ENCODE peak calls at places on chromosomes 4 and X, in seven cellular contexts. I is WTC11; Q is nephron progenitor cell; H is naive thymus-derived CD8-positive, alpha-beta T cell; B is T-helper 2 cell; J is GM23248; D is ureter. X is an unnamed sample.

GRCh38 chr4:137572163-137572562 is 39.9 kb upstream of the PCDH18 start:
- DNase-seq in Q (no peak), I (no peak), J (no peak), B (no peak), H (no peak), D (no peak), X (no peak)

GRCh38 chr4:174222266-174222872 is 61.1 kb downstream of the FBXO8 start:
- DNase-seq in Q (no peak), D (no peak), H (no peak), J (peak; percentile 51), I (no peak), B (no peak), X (peak; percentile 66)

GRCh38 chr4:121034010-121034409 is 38.3 kb downstream of the NDNF start:
- DNase-seq in D (no peak), H (no peak), Q (no peak), B (no peak), J (peak; percentile 74), I (no peak), X (no peak)

GRCh38 chr4:2924765-2925301 is 38.4 kb downstream of the NOP14 start:
- DNase-seq in B (no peak), I (no peak), Q (no peak), D (no peak), J (no peak), H (no peak), X (no peak)

GRCh38 chr4:186105721-186106335 is 1.3 kb downstream of the FAM149A start:
- DNase-seq in J (no peak), I (no peak), B (no peak), H (no peak), Q (no peak), D (no peak), X (no peak)

GRCh38 chr4:106868381-106869035 is 167.6 kb downstream of the DKK2 start:
- DNase-seq in B (no peak), I (no peak), J (peak; percentile 46), Q (no peak), H (no peak), D (no peak), X (no peak)

GRCh38 chr4:107519057-107519456 is 201.0 kb downstream of the PAPSS1 start:
- DNase-seq in H (no peak), Q (peak; percentile 11), D (no peak), B (no peak), J (peak; percentile 50), I (peak; percentile 29), X (peak; percentile 67)

GRCh38 chrX:141220342-141221008 is 21.8 kb downstream of the SPANXC start:
- DNase-seq in D (no peak), H (no peak), B (no peak), I (no peak), Q (no peak), J (peak; percentile 70), X (no peak)

GRCh38 chrX:72100824-72101351 is 30.8 kb downstream of the RTL5 start:
- DNase-seq in D (no peak), J (peak; percentile 12), I (no peak), H (peak; percentile 54), B (peak; percentile 36), Q (no peak), X (no peak)

GRCh38 chr4:38131371-38132139 is 171.4 kb downstream of the PTTG2 start:
- DNase-seq in B (peak; percentile 73), H (peak; percentile 57), D (no peak), I (peak; percentile 58), Q (no peak), J (no peak), X (no peak)

GRCh38 chrX:103488332-103488731 is 31.0 kb downstream of the RAB40A start:
- DNase-seq in H (no peak), J (peak; percentile 46), Q (no peak), D (no peak), B (no peak), I (no peak), X (peak; percentile 48)

GRCh38 chrX:18707442-18708049 is at the start of gene PPEF1:
- DNase-seq in H (no peak), J (no peak), D (no peak), B (no peak), I (no peak), Q (no peak), X (no peak)

GRCh38 chrX:12237131-12237530 is 98.9 kb downstream of the FRMPD4 start:
- DNase-seq in I (no peak), B (no peak), Q (no peak), H (no peak), J (no peak), D (no peak), X (no peak)

GRCh38 chrX:150897371-150898319 is 823 bp downstream of the CD99L2 start:
- DNase-seq in D (peak; percentile 45), H (peak; percentile 24), B (peak; percentile 24), Q (peak; percentile 23), I (peak; percentile 47), J (peak; percentile 43), X (peak; percentile 74)

GRCh38 chr4:22514431-22514830 is 1.4 kb downstream of the ADGRA3 start:
- DNase-seq in B (no peak), H (no peak), D (no peak), I (no peak), J (peak; percentile 37), Q (no peak), X (no peak)

GRCh38 chr4:140581078-140581477 is 12.3 kb upstream of the UCP1 start:
- DNase-seq in I (no peak), H (no peak), J (peak; percentile 6), D (no peak), B (no peak), Q (no peak), X (no peak)

GRCh38 chr4:129446074-129446473 is 350.1 kb downstream of the C4orf33 start:
- DNase-seq in J (no peak), B (no peak), I (peak; percentile 11), H (no peak), D (no peak), Q (no peak), X (no peak)

GRCh38 chr4:45568694-45569093 is 555.2 kb downstream of the GABRG1 start:
- DNase-seq in H (no peak), I (no peak), D (no peak), Q (no peak), J (no peak), B (no peak), X (no peak)

GRCh38 chr4:42397256-42397634 is at the start of gene SHISA3:
- DNase-seq in I (peak; percentile 58), D (no peak), Q (no peak), B (no peak), J (peak; percentile 38), H (no peak), X (no peak)

GRCh38 chr4:169070071-169070894 is 60.2 kb upstream of the CBR4 start:
- DNase-seq in H (no peak), I (peak; percentile 54), Q (no peak), D (peak; percentile 78), B (no peak), J (peak; percentile 96), X (no peak)

GRCh38 chr4:154958621-154959358 is 177.7 kb downstream of the RBM46 start:
- DNase-seq in Q (no peak), I (no peak), J (no peak), D (peak; percentile 54), H (no peak), B (no peak), X (no peak)

GRCh38 chr4:140995058-140995457 is 138.2 kb downstream of the RNF150 start:
- DNase-seq in Q (no peak), I (no peak), B (no peak), J (no peak), H (no peak), D (no peak), X (no peak)

GRCh38 chr4:3793545-3793944 is 27.4 kb downstream of the ADRA2C start:
- DNase-seq in D (no peak), Q (no peak), J (no peak), I (no peak), H (no peak), B (no peak), X (no peak)

X was measured in Karpas-422.